ENCODE peak calls at places on chromosomes 4 and X, in seven cellular contexts. One of them, this sample, is unnamed.

GRCh38 chrX:9882669-9883446 is 84.3 kb upstream of the CLDN34 start:
- DNase-seq in AG09309: no peak
- DNase-seq in cardiac septum: no peak
- DNase-seq in activated naive CD4-positive, alpha-beta T cell treated with Interleukin-2 at 50 U/mL for 16 hours: no peak
- DNase-seq in nephron progenitor cell: no peak
- DNase-seq in IMR-90: peak; percentile 87
- DNase-seq in NCI-H1417: no peak
- DNase-seq in this sample: no peak

GRCh38 chrX:142005532-142005931 is 101.8 kb downstream of the MAGEC1 start:
- DNase-seq in AG09309: no peak
- DNase-seq in cardiac septum: no peak
- DNase-seq in activated naive CD4-positive, alpha-beta T cell treated with Interleukin-2 at 50 U/mL for 16 hours: no peak
- DNase-seq in nephron progenitor cell: no peak
- DNase-seq in IMR-90: no peak
- DNase-seq in NCI-H1417: no peak
- DNase-seq in this sample: no peak

GRCh38 chr4:112968456-112969159 is 80.8 kb upstream of the ANK2 start:
- DNase-seq in AG09309: no peak
- DNase-seq in cardiac septum: no peak
- DNase-seq in activated naive CD4-positive, alpha-beta T cell treated with Interleukin-2 at 50 U/mL for 16 hours: no peak
- DNase-seq in nephron progenitor cell: no peak
- DNase-seq in IMR-90: peak; percentile 5
- DNase-seq in NCI-H1417: no peak
- DNase-seq in this sample: no peak

GRCh38 chrX:115649461-115650063 is 88.6 kb downstream of the PLS3 start:
- DNase-seq in AG09309: no peak
- DNase-seq in cardiac septum: no peak
- DNase-seq in activated naive CD4-positive, alpha-beta T cell treated with Interleukin-2 at 50 U/mL for 16 hours: no peak
- DNase-seq in nephron progenitor cell: no peak
- DNase-seq in IMR-90: no peak
- DNase-seq in NCI-H1417: no peak
- DNase-seq in this sample: no peak

GRCh38 chrX:2550288-2551020 is 49.7 kb upstream of the DHRSX start:
- DNase-seq in AG09309: no peak
- DNase-seq in cardiac septum: no peak
- DNase-seq in activated naive CD4-positive, alpha-beta T cell treated with Interleukin-2 at 50 U/mL for 16 hours: no peak
- DNase-seq in nephron progenitor cell: no peak
- DNase-seq in IMR-90: no peak
- DNase-seq in NCI-H1417: peak; percentile 75
- DNase-seq in this sample: no peak

GRCh38 chrX:42615161-42615563 is 162.8 kb downstream of the PPP1R2C start:
- DNase-seq in AG09309: no peak
- DNase-seq in cardiac septum: no peak
- DNase-seq in activated naive CD4-positive, alpha-beta T cell treated with Interleukin-2 at 50 U/mL for 16 hours: no peak
- DNase-seq in nephron progenitor cell: peak; percentile 2
- DNase-seq in IMR-90: no peak
- DNase-seq in NCI-H1417: no peak
- DNase-seq in this sample: no peak

GRCh38 chrX:151973851-151974335 is 583 bp downstream of the GABRE start:
- DNase-seq in AG09309: no peak
- DNase-seq in cardiac septum: no peak
- DNase-seq in activated naive CD4-positive, alpha-beta T cell treated with Interleukin-2 at 50 U/mL for 16 hours: no peak
- DNase-seq in nephron progenitor cell: peak; percentile 14
- DNase-seq in IMR-90: no peak
- DNase-seq in NCI-H1417: peak; percentile 21
- DNase-seq in this sample: no peak

GRCh38 chr4:109969909-109970308 is 57.2 kb downstream of the EGF start:
- DNase-seq in AG09309: no peak
- DNase-seq in cardiac septum: no peak
- DNase-seq in activated naive CD4-positive, alpha-beta T cell treated with Interleukin-2 at 50 U/mL for 16 hours: no peak
- DNase-seq in nephron progenitor cell: no peak
- DNase-seq in IMR-90: no peak
- DNase-seq in NCI-H1417: no peak
- DNase-seq in this sample: no peak

GRCh38 chr4:89242864-89243740 is 64.5 kb downstream of the GPRIN3 start:
- DNase-seq in AG09309: no peak
- DNase-seq in cardiac septum: no peak
- DNase-seq in activated naive CD4-positive, alpha-beta T cell treated with Interleukin-2 at 50 U/mL for 16 hours: no peak
- DNase-seq in nephron progenitor cell: no peak
- DNase-seq in IMR-90: no peak
- DNase-seq in NCI-H1417: peak; percentile 92
- DNase-seq in this sample: no peak

GRCh38 chr4:66034671-66035070 is 364.4 kb upstream of the EPHA5 start:
- DNase-seq in AG09309: no peak
- DNase-seq in cardiac septum: no peak
- DNase-seq in activated naive CD4-positive, alpha-beta T cell treated with Interleukin-2 at 50 U/mL for 16 hours: no peak
- DNase-seq in nephron progenitor cell: no peak
- DNase-seq in IMR-90: no peak
- DNase-seq in NCI-H1417: no peak
- DNase-seq in this sample: no peak

GRCh38 chrX:44876076-44876475 is 3.1 kb downstream of the KDM6A start:
- DNase-seq in AG09309: no peak
- DNase-seq in cardiac septum: no peak
- DNase-seq in activated naive CD4-positive, alpha-beta T cell treated with Interleukin-2 at 50 U/mL for 16 hours: no peak
- DNase-seq in nephron progenitor cell: no peak
- DNase-seq in IMR-90: peak; percentile 37
- DNase-seq in NCI-H1417: peak; percentile 19
- DNase-seq in this sample: no peak

GRCh38 chrX:9897761-9898161 is 69.4 kb upstream of the CLDN34 start:
- DNase-seq in AG09309: peak; percentile 92
- DNase-seq in cardiac septum: no peak
- DNase-seq in activated naive CD4-positive, alpha-beta T cell treated with Interleukin-2 at 50 U/mL for 16 hours: no peak
- DNase-seq in nephron progenitor cell: no peak
- DNase-seq in IMR-90: peak; percentile 97
- DNase-seq in NCI-H1417: no peak
- DNase-seq in this sample: no peak

GRCh38 chr4:91111556-91111955 is 984.4 kb downstream of the CCSER1 start:
- DNase-seq in AG09309: no peak
- DNase-seq in cardiac septum: no peak
- DNase-seq in activated naive CD4-positive, alpha-beta T cell treated with Interleukin-2 at 50 U/mL for 16 hours: no peak
- DNase-seq in nephron progenitor cell: no peak
- DNase-seq in IMR-90: no peak
- DNase-seq in NCI-H1417: no peak
- DNase-seq in this sample: no peak

GRCh38 chrX:84064814-84065213 is 123.2 kb downstream of the RPS6KA6 start:
- DNase-seq in AG09309: no peak
- DNase-seq in cardiac septum: no peak
- DNase-seq in activated naive CD4-positive, alpha-beta T cell treated with Interleukin-2 at 50 U/mL for 16 hours: no peak
- DNase-seq in nephron progenitor cell: no peak
- DNase-seq in IMR-90: no peak
- DNase-seq in NCI-H1417: peak; percentile 33
- DNase-seq in this sample: no peak